ENCODE peak calls at places on chromosomes 16 and 17, in four cellular contexts. One of them, this sample, is unnamed.

GRCh38 chr16:68072038-68072695 is 13.0 kb upstream of the NFATC3 start:
- DNase-seq in thyroid gland: no peak
- DNase-seq in tibial nerve: peak
- DNase-seq in thoracic aorta: no peak
- DNase-seq in this sample: peak

GRCh38 chr17:17809527-17810373 is 27.0 kb downstream of the SREBF1 start:
- DNase-seq in tibial nerve: peak
- DNase-seq in thoracic aorta: no peak
- DNase-seq in thyroid gland: peak
- DNase-seq in this sample: no peak

GRCh38 chr16:5605404-5605803 is 507.8 kb upstream of the EEF2KMT start:
- DNase-seq in thyroid gland: no peak
- DNase-seq in thoracic aorta: no peak
- DNase-seq in tibial nerve: no peak
- DNase-seq in this sample: no peak

GRCh38 chr17:46212634-46213435 is 19.6 kb upstream of the KANSL1 start:
- DNase-seq in tibial nerve: peak
- DNase-seq in thoracic aorta: peak
- DNase-seq in thyroid gland: peak
- DNase-seq in this sample: peak

GRCh38 chr17:12973496-12974318 is 44.1 kb downstream of the ELAC2 start:
- DNase-seq in thyroid gland: peak
- DNase-seq in tibial nerve: no peak
- DNase-seq in thoracic aorta: no peak
- DNase-seq in this sample: no peak

GRCh38 chr17:9115446-9116265 is 94.3 kb downstream of the NTN1 start:
- DNase-seq in thoracic aorta: peak
- DNase-seq in thyroid gland: no peak
- DNase-seq in tibial nerve: peak
- DNase-seq in this sample: peak

GRCh38 chr17:27428781-27429505 is 27.3 kb upstream of the KSR1 start:
- DNase-seq in tibial nerve: no peak
- DNase-seq in thoracic aorta: no peak
- DNase-seq in thyroid gland: no peak
- DNase-seq in this sample: no peak

GRCh38 chr17:28842282-28843012 is at the start of gene FAM222B:
- DNase-seq in tibial nerve: peak
- DNase-seq in thyroid gland: peak
- DNase-seq in thoracic aorta: peak
- DNase-seq in this sample: peak

GRCh38 chr17:74768069-74768762 is 7.9 kb downstream of the NAT9 start:
- DNase-seq in tibial nerve: no peak
- DNase-seq in thyroid gland: peak
- DNase-seq in thoracic aorta: peak
- DNase-seq in this sample: peak

GRCh38 chr17:4896332-4897197 is 2.8 kb upstream of the C17orf107 start:
- DNase-seq in thoracic aorta: no peak
- DNase-seq in thyroid gland: no peak
- DNase-seq in tibial nerve: no peak
- DNase-seq in this sample: no peak

DNA sequence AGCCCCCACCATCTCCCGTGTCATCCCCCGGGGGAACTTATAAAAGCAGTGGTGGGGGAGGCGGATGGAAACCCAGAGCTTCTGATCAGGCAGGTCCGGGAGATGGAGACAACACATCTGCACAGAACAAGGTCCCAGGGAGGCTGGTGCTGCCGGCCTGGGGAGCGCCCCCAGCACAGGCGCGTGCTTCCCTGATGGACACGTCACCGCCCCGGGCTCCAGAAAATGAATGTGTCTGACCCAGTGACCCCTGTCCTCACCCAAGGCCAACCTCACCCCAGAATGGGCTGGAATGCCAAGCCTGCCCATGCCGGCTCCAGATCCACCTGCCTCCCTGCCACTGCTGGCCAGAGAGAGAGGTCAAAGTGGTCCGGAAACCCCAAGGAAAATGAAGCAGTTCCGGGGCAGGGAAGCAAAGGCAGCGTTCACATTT is 12.5 kb downstream of the SLC7A5 start:
- DNase-seq in thoracic aorta: no peak
- DNase-seq in thyroid gland: no peak
- DNase-seq in tibial nerve: no peak
- DNase-seq in this sample: no peak
- H3K27ac ChIP-seq in thoracic aorta: no peak
- H3K27ac ChIP-seq in thyroid gland: no peak
- H3K27ac ChIP-seq in tibial nerve: no peak
- H3K27ac ChIP-seq in this sample: peak

DNA sequence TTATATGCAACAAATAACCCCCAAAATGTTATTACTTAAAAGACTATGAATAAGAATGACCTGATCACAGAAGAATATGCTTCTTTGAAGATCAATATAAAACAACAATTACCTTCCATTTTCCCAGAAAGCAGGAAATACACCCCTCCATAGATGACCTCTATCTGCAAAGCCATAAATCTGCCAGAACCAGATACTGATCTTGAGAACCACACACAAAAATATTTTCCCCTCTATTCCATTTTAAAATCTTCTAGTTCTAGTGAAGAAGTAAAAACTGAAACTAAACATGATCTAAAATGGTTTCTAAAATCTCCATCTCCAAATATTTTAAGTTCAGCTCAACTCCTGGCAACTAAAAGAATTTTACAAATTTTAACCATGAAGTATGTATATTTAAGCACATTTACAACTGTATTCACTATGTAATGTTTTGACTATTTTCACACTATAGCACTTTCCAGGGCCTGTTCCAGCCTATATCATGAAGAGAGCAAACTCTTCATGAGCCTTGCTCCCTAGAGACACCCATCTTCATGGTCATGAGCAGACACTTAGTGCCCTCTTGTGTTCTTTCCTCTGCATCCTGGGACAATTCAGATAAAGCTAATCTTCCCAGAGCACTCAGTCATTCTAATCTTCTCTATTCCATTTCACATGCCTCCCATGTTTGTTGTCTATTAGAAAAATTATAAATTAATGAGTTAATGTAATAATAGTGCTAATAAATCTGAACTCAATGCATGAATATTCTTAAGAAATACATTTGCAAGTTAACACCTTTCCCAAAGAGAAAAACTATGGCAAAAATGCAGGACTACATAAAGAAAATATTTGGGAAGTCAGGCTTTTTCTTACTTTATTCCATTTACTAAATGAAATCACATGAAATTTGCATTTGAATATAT is 87.0 kb downstream of the HELZ start:
- DNase-seq in tibial nerve: no peak
- DNase-seq in thoracic aorta: no peak
- DNase-seq in thyroid gland: no peak
- DNase-seq in this sample: no peak
- TF ChIP-seq CTCF in tibial nerve: no peak
- TF ChIP-seq CTCF in thoracic aorta: no peak
- TF ChIP-seq CTCF in thyroid gland: no peak
- TF ChIP-seq CTCF in this sample: no peak

GRCh38 chr16:10581507-10581906 is 1.1 kb upstream of the EMP2 start:
- DNase-seq in thoracic aorta: no peak
- DNase-seq in tibial nerve: no peak
- DNase-seq in thyroid gland: no peak
- DNase-seq in this sample: no peak
- H3K4me3 ChIP-seq in thoracic aorta: peak
- H3K4me3 ChIP-seq in tibial nerve: no peak
- H3K4me3 ChIP-seq in thyroid gland: no peak
- H3K4me3 ChIP-seq in this sample: no peak

GRCh38 chr16:3637371-3637923 is 17.0 kb upstream of the DNASE1 start:
- DNase-seq in thyroid gland: peak
- DNase-seq in thoracic aorta: no peak
- DNase-seq in tibial nerve: no peak
- DNase-seq in this sample: peak
- H3K27ac ChIP-seq in thyroid gland: no peak
- H3K27ac ChIP-seq in thoracic aorta: no peak
- H3K27ac ChIP-seq in tibial nerve: no peak
- H3K27ac ChIP-seq in this sample: no peak

DNA sequence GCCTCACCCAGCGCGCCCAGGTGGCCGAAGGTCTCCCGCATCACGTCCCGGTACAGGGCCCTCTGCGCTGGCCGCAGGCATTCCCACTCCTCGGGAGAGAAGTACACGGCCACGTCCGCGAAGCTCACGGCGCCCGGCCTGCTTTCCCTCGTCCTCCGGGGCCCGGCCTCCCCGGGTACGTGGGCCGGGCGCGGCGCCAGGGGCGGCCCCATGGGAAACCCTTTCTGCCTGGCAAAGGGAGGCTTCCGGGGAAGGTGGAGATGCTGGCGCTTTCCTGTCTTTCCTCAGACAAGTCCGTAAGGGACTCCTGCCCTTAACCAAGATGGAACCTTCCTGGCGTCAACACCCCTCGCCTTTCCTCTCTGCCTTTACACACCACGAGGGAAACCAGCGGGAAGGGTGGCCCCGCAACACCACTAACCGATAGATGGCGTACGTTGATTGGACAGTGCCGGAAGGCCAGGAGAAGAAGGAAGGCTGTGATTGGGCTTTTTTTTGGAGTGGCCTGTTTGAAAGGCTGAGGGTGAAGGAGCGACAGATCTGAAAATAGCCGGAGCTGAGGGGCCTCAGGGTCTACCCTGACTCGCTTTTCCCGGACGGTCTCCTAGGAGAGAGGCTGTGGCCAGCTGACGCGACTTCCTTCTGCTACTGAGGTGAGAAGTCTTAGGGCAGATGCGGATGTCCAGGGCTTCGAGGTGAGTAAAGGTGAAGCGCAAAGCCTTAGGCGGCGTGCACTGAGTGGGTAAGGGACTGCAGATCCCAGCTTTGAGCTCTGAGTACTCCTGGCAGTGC is at the start of gene ZNF785:
- DNase-seq in thyroid gland: peak
- DNase-seq in thoracic aorta: peak
- DNase-seq in tibial nerve: peak
- DNase-seq in this sample: peak
- TF ChIP-seq CTCF in thyroid gland: no peak
- TF ChIP-seq CTCF in thoracic aorta: no peak
- TF ChIP-seq CTCF in tibial nerve: peak
- TF ChIP-seq CTCF in this sample: peak

DNA sequence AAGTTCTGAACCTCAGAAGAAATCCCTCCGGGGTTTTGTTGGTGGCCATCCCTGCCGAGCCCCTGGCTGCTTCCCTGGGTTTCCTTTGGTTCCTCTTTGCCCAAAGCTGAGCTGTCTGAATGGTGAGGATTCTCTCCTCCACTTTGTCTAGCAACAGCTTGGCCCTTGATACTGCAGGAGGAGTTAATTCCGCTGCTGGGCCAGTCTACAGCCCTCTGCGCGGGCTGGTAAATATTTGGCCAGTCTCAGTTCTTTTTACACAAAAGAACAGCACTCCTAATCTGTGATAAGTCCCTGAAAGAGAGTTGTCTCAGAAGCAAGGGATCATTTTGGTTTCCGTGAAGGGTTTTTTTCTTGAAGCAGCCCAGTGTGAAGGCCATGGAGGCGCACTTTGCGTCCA is 171.0 kb downstream of the RAB11FIP4 start:
- DNase-seq in thyroid gland: no peak
- DNase-seq in tibial nerve: no peak
- DNase-seq in thoracic aorta: no peak
- DNase-seq in this sample: no peak
- H3K4me3 ChIP-seq in thyroid gland: no peak
- H3K4me3 ChIP-seq in tibial nerve: no peak
- H3K4me3 ChIP-seq in thoracic aorta: no peak
- H3K4me3 ChIP-seq in this sample: no peak

GRCh38 chr17:16197276-16197675 is 18.1 kb downstream of the NCOR1 start:
- DNase-seq in thyroid gland: no peak
- DNase-seq in thoracic aorta: no peak
- DNase-seq in tibial nerve: no peak
- DNase-seq in this sample: no peak

DNA sequence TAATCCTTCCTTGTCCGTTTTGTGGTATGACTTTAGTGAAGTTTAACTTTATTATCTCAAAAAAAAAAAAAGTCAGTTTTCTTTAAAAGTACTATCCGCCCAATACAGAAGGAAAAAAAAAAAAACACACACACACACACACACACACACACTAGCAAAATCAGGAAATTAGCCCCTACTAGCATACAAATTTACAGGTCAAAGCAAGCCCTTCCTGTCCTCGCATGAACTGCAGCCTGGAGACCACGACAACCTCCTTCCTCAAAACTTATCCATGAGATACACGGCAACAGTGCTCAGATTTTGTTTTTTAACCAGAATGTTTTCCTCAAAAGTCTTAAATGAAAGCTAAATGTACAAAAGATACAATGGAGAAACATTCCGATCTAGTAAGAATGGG is 16.2 kb downstream of the NCOR1 start:
- DNase-seq in thoracic aorta: no peak
- DNase-seq in thyroid gland: no peak
- DNase-seq in tibial nerve: peak
- DNase-seq in this sample: no peak
- H3K27ac ChIP-seq in thoracic aorta: no peak
- H3K27ac ChIP-seq in thyroid gland: peak
- H3K27ac ChIP-seq in tibial nerve: no peak
- H3K27ac ChIP-seq in this sample: peak

GRCh38 chr16:21599158-21599993 is at the start of gene METTL9:
- DNase-seq in thyroid gland: peak
- DNase-seq in tibial nerve: peak
- DNase-seq in thoracic aorta: peak
- DNase-seq in this sample: peak
- TF ChIP-seq CTCF in thyroid gland: no peak
- TF ChIP-seq CTCF in tibial nerve: no peak
- TF ChIP-seq CTCF in thoracic aorta: no peak
- TF ChIP-seq CTCF in this sample: peak

This sample was measured in ascending aorta.